ENCODE peak calls at places on chromosomes 2 and 18, in eight cellular contexts. D is pancreas, V is cardiac muscle cell, O is MM.1S, M is endodermal cell, Q is upper lobe of right lung, A is HCT116, E is GM23248. T is an unnamed sample. For H3K4me1 and H3K27me3, the result is how much of the 10 kb centered on the place peaks cover.

GRCh38 chr2:231820786-231821303 is 34.6 kb downstream of the COPS7B start:
- DNase-seq in O (no peak), D (no peak), A (no peak), M (no peak), Q (no peak), E (peak), V (no peak), T (no peak)

GRCh38 chr2:219369447-219369861 is 18.3 kb downstream of the DNPEP start:
- DNase-seq in M (no peak), E (peak), D (peak), Q (peak), O (no peak), A (no peak), V (no peak), T (no peak)

GRCh38 chr2:99754215-99754614 is 264.4 kb upstream of the REV1 start:
- DNase-seq in A (no peak), V (no peak), M (no peak), O (no peak), D (no peak), Q (no peak), E (peak), T (no peak)

GRCh38 chr2:222142027-222142426 is 156.8 kb downstream of the PAX3 start:
- DNase-seq in V (no peak), E (peak), D (no peak), M (no peak), O (no peak), A (no peak), Q (no peak), T (no peak)

GRCh38 chr2:62587616-62588015 is 81.6 kb upstream of the TMEM17 start:
- DNase-seq in Q (no peak), M (no peak), A (no peak), D (no peak), V (no peak), O (no peak), E (no peak), T (no peak)

GRCh38 chr2:18132697-18133096 is 254.2 kb downstream of the KCNS3 start:
- DNase-seq in M (no peak), A (no peak), O (peak), Q (no peak), V (no peak), E (peak), D (no peak), T (no peak)

GRCh38 chr2:46416280-46416679 is 63.1 kb upstream of the TMEM247 start:
- DNase-seq in E (no peak), M (no peak), O (no peak), A (no peak), V (no peak), D (no peak), Q (no peak), T (no peak)

GRCh38 chr2:240822280-240822847 is 2.3 kb upstream of the KIF1A start:
- DNase-seq in Q (no peak), M (peak), O (no peak), A (no peak), D (no peak), V (no peak), E (no peak), T (no peak)

GRCh38 chr2:167925775-167926174 is 321.6 kb downstream of the STK39 start:
- DNase-seq in D (no peak), V (no peak), E (no peak), Q (no peak), A (no peak), M (no peak), O (no peak), T (no peak)

GRCh38 chr2:108212671-108213070 is 27.1 kb upstream of the SULT1C3 start:
- DNase-seq in D (no peak), A (no peak), M (no peak), Q (no peak), E (no peak), O (no peak), V (no peak), T (no peak)

GRCh38 chr2:160394153-160394552 is 99.5 kb downstream of the RBMS1 start:
- DNase-seq in O (peak), Q (no peak), E (no peak), M (no peak), D (no peak), V (no peak), A (no peak), T (no peak)
- H3K4me1 ChIP-seq in O (under half), Q (half or more), E (half or more), M (under half), D (under half), V (under half), A (under half), T (half or more)

DNA sequence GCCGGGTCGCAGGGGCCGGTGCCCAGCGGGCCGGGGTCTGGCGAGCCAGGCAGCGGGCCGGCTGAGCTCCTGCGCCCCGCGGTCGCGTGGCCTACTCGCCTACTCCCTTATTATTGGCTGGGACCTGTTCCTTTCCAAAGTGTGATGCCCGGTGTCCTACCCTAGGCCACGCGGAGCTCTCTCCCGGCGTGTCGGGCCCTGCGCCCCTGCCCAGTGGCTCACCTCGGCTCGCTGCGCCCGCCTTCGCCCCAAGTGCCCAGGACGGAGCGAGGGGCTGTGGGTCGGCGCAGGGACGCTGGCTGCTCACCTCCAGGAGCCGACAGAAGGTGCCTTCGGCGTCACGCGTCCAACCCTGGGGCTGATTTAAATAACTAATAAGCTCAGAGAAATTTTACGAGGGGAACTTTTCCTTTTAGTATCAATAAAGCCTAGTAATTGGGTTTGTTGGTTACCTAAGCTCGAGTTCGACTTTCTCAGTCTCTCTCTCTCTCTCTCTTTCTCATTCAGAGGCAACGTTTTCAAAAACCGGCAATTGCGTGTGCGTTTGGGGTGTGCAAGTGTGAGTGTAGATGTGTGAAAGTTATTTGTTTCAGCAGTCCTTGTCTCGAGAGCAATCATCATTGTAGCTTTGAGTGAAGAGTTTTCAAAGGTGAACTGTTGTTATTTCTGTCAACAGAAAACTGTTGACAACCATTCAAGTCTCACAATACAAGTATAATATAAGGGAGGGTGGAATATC is 7.0 kb upstream of the SATB2 start:
- DNase-seq in E (no peak), D (peak), O (no peak), Q (no peak), V (no peak), M (peak), A (no peak), T (no peak)
- H3K4me3 ChIP-seq in E (no peak), D (no peak), O (no peak), Q (no peak), V (no peak), M (no peak), A (no peak), T (no peak)

GRCh38 chr2:105836341-105836740 is 91.6 kb downstream of the NCK2 start:
- DNase-seq in D (no peak), M (no peak), V (no peak), A (no peak), O (no peak), Q (no peak), E (no peak), T (no peak)
- H3K27me3 ChIP-seq in D (under half), M (under half), V (under half), A (under half), O (under half), Q (under half), E (under half), T (under half)

GRCh38 chr2:69385443-69386151 is 1.4 kb downstream of the GFPT1 start:
- DNase-seq in D (no peak), E (peak), Q (no peak), A (peak), O (peak), V (no peak), M (no peak), T (no peak)

GRCh38 chr2:69386789-69387734 is at the start of gene GFPT1:
- DNase-seq in A (peak), D (peak), O (peak), E (peak), V (peak), Q (peak), M (peak), T (peak)

GRCh38 chr2:69387770-69388481 is 899 bp upstream of the GFPT1 start:
- DNase-seq in M (no peak), O (no peak), E (no peak), A (no peak), V (peak), D (no peak), Q (no peak), T (no peak)

GRCh38 chr2:69384618-69385081 is 2.4 kb downstream of the GFPT1 start:
- DNase-seq in A (no peak), Q (no peak), M (no peak), O (no peak), V (no peak), E (peak), D (no peak), T (no peak)

GRCh38 chr2:69386376-69386775 is 651 bp downstream of the GFPT1 start:
- DNase-seq in A (no peak), E (peak), M (no peak), Q (no peak), V (no peak), D (no peak), O (peak), T (no peak)
- H3K4me1 ChIP-seq in A (under half), E (under half), M (under half), Q (under half), V (under half), D (under half), O (under half), T (under half)

GRCh38 chr2:186588421-186588820 is 1.4 kb upstream of the ITGAV start:
- DNase-seq in E (no peak), V (no peak), D (no peak), Q (no peak), O (no peak), A (no peak), M (no peak), T (no peak)
- H3K4me3 ChIP-seq in E (no peak), V (no peak), D (no peak), Q (no peak), O (no peak), A (no peak), M (no peak), T (no peak)

DNA sequence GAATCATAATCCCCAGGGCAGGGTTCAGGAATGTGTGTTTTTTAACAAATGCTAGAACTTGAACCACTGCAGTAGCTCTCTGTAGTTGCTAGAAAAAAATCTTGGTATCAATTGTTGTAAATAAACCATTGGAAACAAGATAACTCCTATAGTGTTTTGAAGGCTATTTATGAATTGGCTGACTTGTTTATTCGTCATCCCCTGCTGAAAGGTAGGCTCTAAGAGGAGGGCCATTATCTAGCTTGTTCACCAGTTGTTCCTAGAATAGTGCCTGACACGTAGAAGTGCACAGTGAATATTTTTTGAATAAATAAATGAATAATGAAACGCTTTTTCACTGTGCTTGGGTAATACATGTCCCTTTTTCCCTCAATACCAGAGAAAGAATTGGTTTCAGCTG is 211.4 kb downstream of the BABAM2 start:
- DNase-seq in O (no peak), A (no peak), Q (no peak), E (peak), M (no peak), V (no peak), D (no peak), T (no peak)
- H3K27me3 ChIP-seq in O (under half), A (under half), Q (under half), E (under half), M (under half), V (under half), D (under half), T (under half)

GRCh38 chr2:190653931-190654330 is 5.0 kb downstream of the NAB1 start:
- DNase-seq in D (no peak), Q (no peak), E (peak), A (no peak), O (no peak), V (no peak), M (no peak), T (no peak)
- H3K4me1 ChIP-seq in D (under half), Q (under half), E (under half), A (under half), O (under half), V (under half), M (under half), T (under half)

GRCh38 chr2:119223521-119224390 is at the start of gene STEAP3:
- DNase-seq in Q (peak), A (peak), V (peak), D (peak), M (peak), O (peak), E (peak), T (no peak)
- H3K4me3 ChIP-seq in Q (peak), A (peak), V (peak), D (peak), M (peak), O (peak), E (peak), T (no peak)

GRCh38 chr2:236169741-236170654 is 1.8 kb upstream of the GBX2 start:
- DNase-seq in D (no peak), O (no peak), M (peak), A (no peak), Q (peak), V (no peak), E (no peak), T (no peak)
- H3K27me3 ChIP-seq in D (under half), O (half or more), M (half or more), A (under half), Q (half or more), V (half or more), E (half or more), T (under half)

DNA sequence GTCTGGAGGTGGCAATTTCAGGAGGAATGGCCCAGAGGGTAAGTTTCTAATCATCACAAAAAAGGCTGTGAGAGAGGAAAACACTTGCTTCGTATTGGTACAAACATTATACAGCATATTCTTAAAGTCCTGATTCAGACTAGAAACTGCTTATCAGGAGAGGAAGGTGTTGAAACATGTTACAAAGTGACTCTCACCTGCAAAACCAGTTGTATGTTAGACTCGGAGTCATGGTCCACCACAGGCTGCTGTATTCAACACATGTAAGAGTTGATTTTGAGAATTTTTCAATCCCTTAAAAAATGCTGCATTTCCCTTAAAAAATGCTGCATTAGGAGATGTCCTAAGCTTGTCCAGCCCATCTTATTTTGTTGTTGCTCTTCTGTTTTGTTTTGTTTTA is 61.5 kb downstream of the MBP start:
- DNase-seq in A (no peak), D (no peak), Q (no peak), M (no peak), V (no peak), E (no peak), O (no peak), T (no peak)
- H3K4me1 ChIP-seq in A (under half), D (under half), Q (half or more), M (under half), V (under half), E (half or more), O (under half), T (half or more)